ENCODE peak calls at places on chromosome X, in ten cellular contexts. V is vagina, R is tibial nerve, X is K562, Y is stomach, F is adrenal gland, U is IMR-90, W is esophagus squamous epithelium, N is uterus, E is breast epithelium. G is an unnamed sample.

GRCh38 chrX:65488496-65488895 is 46.1 kb downstream of the LAS1L start:
- DNase-seq in V (no peak), R (no peak), X (no peak), Y (no peak), F (no peak), U (peak), W (no peak), N (no peak), E (no peak), G (no peak)

GRCh38 chrX:150772150-150772970 is 79.2 kb downstream of the MTMR1 start:
- DNase-seq in V (no peak), R (peak), X (peak), Y (peak), F (peak), U (peak), W (peak), N (peak), E (peak), G (no peak)

GRCh38 chrX:118484216-118484903 is 11.3 kb upstream of the DOCK11 start:
- DNase-seq in V (no peak), R (no peak), X (no peak), Y (peak), F (no peak), U (peak), W (no peak), N (no peak), E (no peak), G (no peak)

GRCh38 chrX:107827852-107828251 is 2.2 kb downstream of the MID2 start:
- DNase-seq in V (no peak), R (no peak), X (no peak), Y (no peak), F (no peak), U (no peak), W (no peak), N (no peak), E (no peak), G (no peak)

GRCh38 chrX:150768580-150769190 is 75.5 kb downstream of the MTMR1 start:
- DNase-seq in V (no peak), R (no peak), X (no peak), Y (no peak), F (no peak), U (no peak), W (no peak), N (no peak), E (no peak), G (no peak)

GRCh38 chrX:81286075-81286474 is 84.2 kb downstream of the SH3BGRL start:
- DNase-seq in V (no peak), R (no peak), X (no peak), Y (no peak), F (no peak), U (no peak), W (no peak), N (no peak), E (no peak), G (no peak)

GRCh38 chrX:132489256-132490085 is 633 bp upstream of the MBNL3 start:
- DNase-seq in V (no peak), R (peak), X (no peak), Y (peak), F (peak), U (peak), W (no peak), N (peak), E (peak), G (peak)

GRCh38 chrX:41449138-41449537 is 2.0 kb downstream of the NYX start:
- DNase-seq in V (no peak), R (no peak), X (no peak), Y (no peak), F (no peak), U (no peak), W (no peak), N (no peak), E (no peak), G (no peak)

GRCh38 chrX:139192386-139192961 is 338.1 kb upstream of the F9 start:
- DNase-seq in V (no peak), R (no peak), X (no peak), Y (no peak), F (no peak), U (no peak), W (no peak), N (no peak), E (no peak), G (no peak)

GRCh38 chrX:86051741-86052140 is 4.4 kb upstream of the CHM start:
- DNase-seq in V (no peak), R (no peak), X (no peak), Y (no peak), F (no peak), U (no peak), W (no peak), N (no peak), E (no peak), G (no peak)

GRCh38 chrX:86044210-86044609 is 3.1 kb downstream of the CHM start:
- DNase-seq in V (no peak), R (no peak), X (no peak), Y (no peak), F (no peak), U (no peak), W (no peak), N (no peak), E (no peak), G (no peak)

DNA sequence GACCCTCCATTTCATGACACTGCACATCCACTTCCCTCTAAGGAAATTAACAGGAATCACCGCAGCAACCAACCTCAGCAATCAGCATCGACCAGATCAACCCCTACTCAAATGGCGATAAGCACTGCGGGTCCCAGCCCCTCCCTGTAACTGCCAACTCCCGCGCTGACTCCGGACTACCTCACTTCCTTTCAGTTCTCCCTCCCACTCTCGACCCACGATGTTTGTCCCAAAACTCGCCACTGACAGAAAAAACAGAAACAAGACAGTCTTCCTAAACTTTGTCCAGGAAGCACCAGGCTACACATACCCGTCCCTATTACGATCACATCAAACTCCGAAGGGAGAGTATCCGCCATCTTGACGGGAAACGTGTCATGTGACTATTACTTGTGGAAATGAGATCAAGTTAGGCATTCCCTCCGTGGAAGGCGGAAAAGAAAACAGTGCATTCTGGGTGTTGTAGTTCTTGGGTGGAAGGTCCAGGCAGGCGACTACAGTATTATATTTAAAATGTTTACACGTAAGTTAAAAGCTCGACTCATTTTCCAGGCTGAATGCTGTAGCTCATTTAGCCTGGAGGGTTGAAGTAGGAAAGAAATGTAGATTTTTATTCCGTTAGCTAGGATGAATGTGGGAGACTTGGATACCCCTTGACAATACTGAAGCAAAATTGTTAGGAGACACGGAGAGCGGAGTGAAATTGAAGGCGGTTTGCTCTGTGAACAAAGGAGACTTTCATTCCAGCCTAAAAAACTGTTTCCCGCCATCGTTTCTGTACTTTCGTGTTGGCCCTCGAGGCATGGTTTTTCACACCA is at the start of gene CHM:
- DNase-seq in V (no peak), R (peak), X (peak), Y (peak), F (peak), U (peak), W (no peak), N (peak), E (peak), G (peak)
- TF ChIP-seq POLR2A in V (no peak), R (no peak), X (peak), Y (no peak), F (peak), U (peak), W (peak), N (peak), E (no peak), G (no peak)

DNA sequence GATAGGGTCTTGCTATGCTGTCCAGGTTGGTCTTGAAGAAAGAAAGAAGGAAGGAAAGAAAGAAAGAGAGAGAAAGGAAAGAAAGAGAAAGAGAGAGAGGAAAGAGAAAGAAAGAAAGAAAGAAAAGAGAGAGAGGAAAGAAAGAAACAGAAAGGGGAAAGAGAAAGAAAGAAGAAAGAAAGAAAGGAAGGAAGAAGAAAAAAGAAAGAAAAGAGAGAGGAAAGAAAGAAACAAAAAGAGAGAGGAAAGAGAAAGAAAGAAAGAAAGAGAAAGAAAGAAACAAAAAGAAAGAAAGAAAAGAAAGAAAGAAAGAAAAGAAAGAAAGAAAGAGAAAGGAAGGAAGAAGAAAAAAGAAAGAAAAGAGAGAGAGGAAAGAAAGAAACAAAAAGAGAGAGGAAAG is 95.8 kb upstream of the SHOX start:
- DNase-seq in V (no peak), R (no peak), X (no peak), Y (no peak), F (no peak), U (no peak), W (no peak), N (no peak), E (no peak), G (no peak)
- TF ChIP-seq POLR2A in V (no peak), R (no peak), X (no peak), Y (no peak), F (no peak), U (no peak), W (no peak), N (no peak), E (no peak), G (no peak)

GRCh38 chrX:71095555-71095970 is at the start of gene FOXO4:
- DNase-seq in V (no peak), R (peak), X (peak), Y (peak), F (peak), U (peak), W (peak), N (peak), E (peak), G (peak)
- TF ChIP-seq POLR2A in V (no peak), R (no peak), X (peak), Y (no peak), F (no peak), U (no peak), W (no peak), N (peak), E (peak), G (no peak)

GRCh38 chrX:3286196-3286920 is 60.1 kb downstream of the MXRA5 start:
- DNase-seq in V (no peak), R (no peak), X (no peak), Y (no peak), F (no peak), U (peak), W (no peak), N (no peak), E (no peak), G (no peak)
- TF ChIP-seq POLR2A in V (no peak), R (no peak), X (no peak), Y (no peak), F (no peak), U (no peak), W (no peak), N (no peak), E (no peak), G (no peak)

DNA sequence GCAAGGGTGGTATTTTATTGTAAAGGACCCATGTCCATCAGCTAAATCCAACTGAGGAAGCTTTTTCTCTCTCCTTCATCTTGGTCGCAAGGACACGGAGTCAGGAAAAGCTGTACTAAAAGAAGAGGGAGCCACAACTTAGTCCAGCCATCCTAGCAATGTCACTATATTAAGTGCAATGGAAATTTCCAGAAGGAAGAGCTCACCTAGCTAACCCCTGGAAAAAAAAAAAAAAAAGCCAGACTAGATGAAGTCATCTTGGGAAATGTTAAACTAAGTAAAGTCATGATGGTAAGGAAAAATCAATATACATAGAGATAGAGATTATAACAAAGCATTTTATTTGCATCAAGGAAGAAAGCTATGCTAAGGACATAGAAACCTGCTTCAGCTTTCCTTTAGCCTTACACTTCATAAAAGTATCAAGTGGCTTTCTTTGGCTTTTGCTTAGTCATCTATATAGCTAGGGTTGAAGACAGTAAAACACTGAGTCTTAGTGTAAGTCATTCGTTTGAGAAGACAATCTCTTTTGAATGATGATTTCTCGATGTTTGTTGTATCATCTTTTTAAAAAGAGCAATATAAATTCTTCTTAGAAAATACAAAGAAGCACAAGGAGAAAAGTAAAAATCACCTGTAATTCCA is 18.6 kb upstream of the CA5B start:
- DNase-seq in V (no peak), R (no peak), X (no peak), Y (no peak), F (no peak), U (no peak), W (no peak), N (no peak), E (no peak), G (no peak)
- TF ChIP-seq POLR2A in V (no peak), R (no peak), X (no peak), Y (no peak), F (no peak), U (no peak), W (no peak), N (no peak), E (no peak), G (no peak)

DNA sequence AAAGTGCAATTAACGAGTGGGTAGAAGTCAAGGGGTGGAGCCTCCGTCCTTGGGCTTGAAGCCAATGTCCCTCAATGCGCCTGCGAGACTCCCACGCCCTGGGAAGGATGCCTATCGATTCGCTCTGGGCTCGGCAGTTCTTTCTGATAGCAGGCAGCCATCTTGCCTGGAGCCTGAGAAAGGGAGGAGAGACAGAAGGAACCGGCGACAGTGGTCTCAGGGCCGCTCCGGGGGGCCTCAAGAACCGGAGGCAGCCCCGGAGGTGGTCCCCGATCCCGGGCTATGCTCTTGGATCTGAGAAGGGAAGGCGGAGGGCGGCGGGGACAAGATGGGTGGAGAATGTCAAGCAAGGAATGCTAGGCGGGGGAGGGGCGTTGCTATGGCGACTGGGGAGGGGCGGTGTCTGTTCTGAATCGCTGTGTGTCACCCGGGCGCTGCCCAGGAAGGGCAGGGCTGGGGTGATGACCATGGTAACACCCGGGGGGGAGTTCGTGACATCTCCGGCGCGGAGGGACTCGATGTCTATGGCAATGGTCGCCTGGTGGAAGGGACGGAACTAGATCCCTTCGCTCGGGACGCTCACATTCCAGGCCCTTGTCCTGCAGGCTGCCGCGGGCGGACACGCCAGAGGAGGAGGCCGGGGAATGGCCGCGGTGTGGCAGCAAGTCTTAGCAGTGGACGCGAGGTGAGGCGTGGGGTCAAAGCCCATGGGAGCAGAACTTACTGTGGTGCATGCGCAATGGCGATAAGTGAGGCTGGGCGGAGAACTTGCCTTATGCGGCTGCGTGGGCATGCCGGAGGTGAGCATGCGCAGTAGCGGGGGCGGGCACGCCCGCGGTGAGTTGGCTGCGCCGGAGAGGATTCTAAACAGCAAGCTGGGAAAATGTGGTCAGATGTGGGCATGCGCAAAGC is at the start of gene WDR13:
- DNase-seq in V (no peak), R (peak), X (peak), Y (peak), F (peak), U (peak), W (peak), N (peak), E (peak), G (peak)
- TF ChIP-seq POLR2A in V (no peak), R (no peak), X (peak), Y (peak), F (peak), U (peak), W (no peak), N (peak), E (no peak), G (peak)

GRCh38 chrX:31228909-31229308 is 157.1 kb upstream of the FTHL17 start:
- DNase-seq in V (no peak), R (no peak), X (no peak), Y (no peak), F (no peak), U (peak), W (no peak), N (no peak), E (no peak), G (no peak)
- TF ChIP-seq POLR2A in V (no peak), R (no peak), X (no peak), Y (no peak), F (no peak), U (no peak), W (no peak), N (no peak), E (no peak), G (no peak)

GRCh38 chrX:49244207-49244606 is 8.9 kb downstream of the CCDC22 start:
- DNase-seq in V (no peak), R (no peak), X (no peak), Y (no peak), F (no peak), U (no peak), W (no peak), N (no peak), E (no peak), G (no peak)
- TF ChIP-seq POLR2A in V (no peak), R (no peak), X (no peak), Y (no peak), F (no peak), U (no peak), W (no peak), N (no peak), E (no peak), G (no peak)

G was measured in suprapubic skin.